ENCODE peak calls at places on chromosomes 1 and 21, in eight cellular contexts. B, W, H, G, P, A, V and U are unnamed samples.

GRCh38 chr1:2989976-2990375 is 31.3 kb upstream of the ACTRT2 start:
- DNase-seq in A (no peak), G (no peak), V (no peak), B (no peak), H (no peak), W (peak), P (no peak), U (no peak)

GRCh38 chr1:188166654-188167053 is 1337.9 kb downstream of the PLA2G4A start:
- DNase-seq in P (no peak), W (no peak), B (no peak), V (no peak), A (no peak), H (no peak), G (no peak), U (no peak)

GRCh38 chr1:12678350-12678749 is 34.5 kb downstream of the AADACL4 start:
- DNase-seq in H (no peak), W (no peak), G (no peak), B (no peak), V (no peak), A (no peak), P (no peak), U (no peak)

GRCh38 chr1:180397190-180397589 is 105.2 kb downstream of the ACBD6 start:
- DNase-seq in W (no peak), P (no peak), V (peak), B (no peak), A (no peak), H (no peak), G (no peak), U (no peak)

GRCh38 chr1:56360021-56360420 is 219.3 kb downstream of the PLPP3 start:
- DNase-seq in H (no peak), W (no peak), G (no peak), A (no peak), V (no peak), B (no peak), P (no peak), U (no peak)

GRCh38 chr21:29896884-29897283 is 42.9 kb downstream of the GRIK1 start:
- DNase-seq in P (no peak), G (no peak), W (no peak), V (no peak), B (no peak), A (no peak), H (no peak), U (no peak)

GRCh38 chr1:26097696-26098095 is 13.9 kb upstream of the PDIK1L start:
- DNase-seq in G (peak), B (no peak), V (no peak), W (no peak), A (no peak), H (no peak), P (no peak), U (no peak)

GRCh38 chr1:17475729-17476128 is 36.3 kb upstream of the RCC2 start:
- DNase-seq in W (no peak), B (no peak), A (no peak), G (peak), V (peak), P (no peak), H (no peak), U (no peak)

GRCh38 chr1:243316366-243316989 is 60.6 kb downstream of the SDCCAG8 start:
- DNase-seq in A (no peak), H (no peak), P (no peak), G (no peak), W (no peak), B (no peak), V (no peak), U (no peak)

GRCh38 chr1:212595229-212595628 is 13.3 kb upstream of the ATF3 start:
- DNase-seq in P (no peak), W (no peak), V (no peak), A (no peak), H (no peak), G (no peak), B (no peak), U (no peak)

DNA sequence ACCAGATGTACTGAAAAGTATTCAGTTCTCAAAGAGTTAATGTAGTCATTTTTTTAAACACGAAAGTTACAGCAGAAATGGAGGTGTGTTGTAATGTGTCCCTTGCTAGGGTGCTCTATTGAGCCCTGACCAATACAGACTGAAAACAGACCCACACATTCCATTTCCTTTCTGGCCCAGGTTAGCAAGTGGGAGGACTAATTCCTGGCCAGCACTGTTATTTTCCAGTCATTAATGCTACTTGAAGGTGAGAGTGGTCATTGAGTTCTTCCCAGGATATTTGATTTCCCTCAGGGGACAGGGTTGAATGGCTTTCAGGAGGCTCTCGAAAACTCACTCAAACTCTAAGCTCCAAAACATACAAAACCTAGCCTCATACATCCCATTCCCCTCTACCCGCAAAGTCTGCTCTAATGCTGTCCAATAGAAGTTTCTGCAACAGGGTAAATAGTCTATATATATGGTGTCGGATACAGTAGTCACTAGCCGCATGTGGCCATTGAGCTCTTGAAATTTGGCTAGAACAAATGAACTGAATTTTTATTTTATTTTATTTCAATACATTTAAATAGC is 6.2 kb downstream of the LRRC52 start:
- DNase-seq in P (no peak), W (no peak), V (no peak), G (no peak), H (no peak), A (no peak), B (no peak), U (no peak)
- TF ChIP-seq CTCF in P (no peak), W (no peak), V (no peak), G (no peak), H (no peak), A (no peak), B (no peak), U (no peak)

GRCh38 chr21:38796426-38796825 is 9.3 kb upstream of the ETS2 start:
- DNase-seq in W (no peak), A (no peak), G (no peak), H (no peak), V (peak), B (no peak), P (no peak), U (peak)
- TF ChIP-seq CTCF in W (no peak), A (no peak), G (no peak), H (peak), V (no peak), B (no peak), P (no peak), U (no peak)

DNA sequence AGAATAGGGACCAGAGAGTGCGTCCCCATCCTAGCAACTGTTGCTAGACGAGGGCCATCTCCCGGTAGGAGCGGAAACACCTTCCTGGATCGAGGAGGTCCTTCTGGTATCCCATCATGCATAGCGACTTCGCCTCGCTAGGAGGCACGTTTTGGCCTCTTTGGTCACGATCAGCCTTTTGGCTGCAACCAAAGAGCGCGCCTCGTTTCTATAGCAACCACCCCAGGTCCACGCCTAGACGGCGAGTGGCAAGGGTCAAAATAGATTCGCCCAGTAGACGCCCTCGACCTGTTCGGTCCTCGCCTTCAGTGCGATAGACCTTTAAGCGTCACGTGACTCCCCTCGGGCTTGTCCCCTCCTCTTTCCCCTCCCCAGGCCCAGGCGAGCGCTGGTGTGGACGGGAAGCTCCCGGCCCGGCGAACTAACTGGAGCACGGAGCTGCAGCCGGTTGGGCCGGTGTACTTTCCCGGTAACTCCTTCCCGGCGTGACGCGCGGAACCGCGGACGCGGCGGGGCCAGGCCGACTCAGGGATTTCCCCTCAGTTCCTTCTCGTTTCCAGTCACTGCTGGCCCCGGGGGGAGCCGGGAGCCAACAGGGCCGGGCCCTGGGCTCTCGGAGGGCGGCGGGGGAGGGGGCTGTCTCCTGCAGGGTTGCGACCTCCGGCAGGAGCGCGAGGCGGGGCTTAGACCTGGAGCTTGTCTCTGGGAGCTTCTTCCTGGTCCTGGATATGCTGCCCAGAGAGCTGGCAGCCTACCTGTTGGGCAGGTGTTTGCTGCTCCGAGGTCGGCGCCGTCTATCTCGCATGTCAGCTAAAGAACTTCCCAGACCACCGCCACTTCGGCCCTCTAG is at the start of gene DNAJC16:
- DNase-seq in P (peak), B (peak), V (peak), W (peak), G (peak), A (peak), H (peak), U (peak)
- TF ChIP-seq CTCF in P (peak), B (no peak), V (no peak), W (peak), G (no peak), A (no peak), H (peak), U (no peak)

DNA sequence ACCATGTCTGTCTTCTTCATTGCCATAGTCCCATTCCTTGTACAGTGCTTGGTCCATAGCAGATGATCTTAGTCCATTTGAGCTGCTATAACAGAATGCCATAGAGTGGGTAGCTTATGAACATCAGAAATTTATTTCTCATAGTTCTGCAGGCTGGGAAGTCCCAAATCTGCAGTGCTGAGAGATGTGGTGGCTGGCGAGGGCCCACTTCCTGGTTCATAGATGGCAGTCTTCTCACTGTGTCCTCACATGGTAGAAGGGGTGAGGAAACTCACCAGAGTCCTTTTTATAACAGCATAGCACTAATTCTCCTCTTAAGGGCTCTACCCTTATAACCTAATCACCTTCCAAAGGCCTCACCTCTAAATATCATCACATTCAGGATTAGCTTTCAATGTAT is 23.1 kb upstream of the RAP1A start:
- DNase-seq in W (no peak), B (peak), V (peak), P (no peak), G (no peak), H (no peak), A (no peak), U (peak)
- TF ChIP-seq CTCF in W (no peak), B (no peak), V (no peak), P (no peak), G (no peak), H (no peak), A (no peak), U (no peak)